ENCODE peak calls at places on chromosome 21, in five cellular contexts. L is AG04449, R is iPS-NIHi11, M is iPS DF 6.9, Y is cardiac septum. G is an unnamed sample.

GRCh38 chr21:41623945-41624344 is 116.0 kb upstream of the TMPRSS2 start:
- DNase-seq in L (no peak), R (no peak), M (no peak), Y (no peak), G (no peak)

GRCh38 chr21:32412162-32412997 is at the start of gene EVA1C:
- DNase-seq in L (no peak), R (peak), M (no peak), Y (peak), G (no peak)

GRCh38 chr21:38920631-38921398 is 115.1 kb downstream of the ETS2 start:
- DNase-seq in L (peak), R (no peak), M (no peak), Y (no peak), G (no peak)

GRCh38 chr21:35217504-35218060 is 168.5 kb upstream of the RUNX1 start:
- DNase-seq in L (peak), R (no peak), M (no peak), Y (no peak), G (peak)

GRCh38 chr21:45545236-45545570 is 3.0 kb upstream of the SLC19A1 start:
- DNase-seq in L (no peak), R (no peak), M (no peak), Y (peak), G (no peak)

GRCh38 chr21:45327458-45328197 is 39.9 kb upstream of the POFUT2 start:
- DNase-seq in L (no peak), R (no peak), M (no peak), Y (no peak), G (no peak)

GRCh38 chr21:19998450-19998849 is 999.8 kb upstream of the NCAM2 start:
- DNase-seq in L (no peak), R (no peak), M (no peak), Y (no peak), G (no peak)

GRCh38 chr21:36507397-36508018 is 27.6 kb upstream of the CLDN14 start:
- DNase-seq in L (no peak), R (no peak), M (no peak), Y (no peak), G (no peak)

GRCh38 chr21:18810136-18810535 is 406.6 kb upstream of the TMPRSS15 start:
- DNase-seq in L (no peak), R (peak), M (no peak), Y (no peak), G (no peak)

GRCh38 chr21:27555996-27556395 is 589.1 kb upstream of the ADAMTS5 start:
- DNase-seq in L (no peak), R (no peak), M (no peak), Y (no peak), G (no peak)